ENCODE peak calls at places on chromosomes 4 and X, in nine cellular contexts. Q is AG10803, V is suprapubic skin, B is fibroblast of lung, G is ovary, J is adrenal gland, E is BJ, M is kidney epithelial cell, R is foreskin fibroblast. I is an unnamed sample.

GRCh38 chrX:49992809-49993208 is 70.4 kb downstream of the CLCN5 start:
- DNase-seq in M (no peak), J (no peak), E (no peak), Q (peak), B (no peak), R (no peak), G (no peak), V (no peak), I (no peak)

GRCh38 chr4:14237911-14238310 is 610.4 kb upstream of the BOD1L1 start:
- DNase-seq in J (no peak), R (no peak), E (no peak), M (no peak), G (no peak), B (peak), V (no peak), Q (no peak), I (no peak)

GRCh38 chrX:51852096-51852495 is 41.3 kb upstream of the MAGED1 start:
- DNase-seq in M (no peak), R (no peak), G (no peak), J (no peak), B (no peak), Q (no peak), E (no peak), V (no peak), I (no peak)

GRCh38 chr4:25913056-25913850 is 767 bp upstream of the SMIM20 start:
- DNase-seq in M (no peak), E (no peak), J (peak), G (peak), V (no peak), B (no peak), Q (peak), R (peak), I (no peak)

GRCh38 chr4:121073672-121074386 is 1.5 kb upstream of the NDNF start:
- DNase-seq in R (no peak), J (no peak), V (no peak), G (no peak), M (no peak), E (no peak), B (no peak), Q (no peak), I (no peak)

GRCh38 chr4:111174331-111174730 is 551.5 kb upstream of the PITX2 start:
- DNase-seq in J (no peak), E (no peak), M (no peak), G (no peak), Q (peak), V (no peak), B (no peak), R (no peak), I (no peak)

GRCh38 chr4:178205826-178206225 is 763.6 kb upstream of the AGA start:
- DNase-seq in J (no peak), R (no peak), E (no peak), M (no peak), V (no peak), G (no peak), B (no peak), Q (no peak), I (peak)

GRCh38 chr4:55753856-55754255 is 65.7 kb upstream of the EXOC1L start:
- DNase-seq in J (no peak), G (no peak), V (no peak), B (no peak), R (no peak), E (no peak), Q (no peak), M (no peak), I (no peak)

GRCh38 chr4:8266508-8266907 is 3.0 kb upstream of the HTRA3 start:
- DNase-seq in V (no peak), E (no peak), G (no peak), Q (no peak), B (no peak), R (no peak), J (no peak), M (no peak), I (no peak)

GRCh38 chr4:128517096-128517738 is 229.6 kb upstream of the PGRMC2 start:
- DNase-seq in Q (peak), E (no peak), M (no peak), G (no peak), R (peak), J (no peak), V (no peak), B (peak), I (no peak)

GRCh38 chrX:4978613-4979012 is 1250.1 kb downstream of the NLGN4X start:
- DNase-seq in E (no peak), G (no peak), M (no peak), V (no peak), B (no peak), J (no peak), R (no peak), Q (no peak), I (no peak)

GRCh38 chr4:43163101-43163792 is 270.7 kb downstream of the GRXCR1 start:
- DNase-seq in B (no peak), E (no peak), Q (no peak), M (no peak), R (no peak), G (no peak), V (no peak), J (no peak), I (no peak)

GRCh38 chr4:184279496-184280082 is 61.9 kb upstream of the ENPP6 start:
- DNase-seq in V (no peak), E (no peak), R (no peak), G (no peak), J (no peak), Q (no peak), B (no peak), M (no peak), I (no peak)

GRCh38 chr4:10019521-10020051 is 1.7 kb downstream of the SLC2A9 start:
- DNase-seq in V (peak), R (no peak), B (no peak), G (peak), J (peak), Q (no peak), E (no peak), M (no peak), I (no peak)

GRCh38 chr4:26791346-26791745 is 69.3 kb upstream of the STIM2 start:
- DNase-seq in G (no peak), J (no peak), E (no peak), R (no peak), M (no peak), V (no peak), B (no peak), Q (no peak), I (no peak)

GRCh38 chr4:117949621-117950020 is 84.7 kb upstream of the NDST3 start:
- DNase-seq in J (no peak), M (no peak), Q (no peak), R (no peak), E (no peak), V (no peak), B (no peak), G (no peak), I (no peak)

GRCh38 chr4:66609014-66609413 is 936.3 kb downstream of the CENPC start:
- DNase-seq in B (no peak), V (no peak), J (no peak), R (no peak), Q (no peak), E (no peak), M (no peak), G (no peak), I (no peak)

GRCh38 chrX:135973025-135973547 is 702 bp downstream of the MMGT1 start:
- DNase-seq in E (no peak), R (no peak), V (no peak), Q (peak), M (no peak), G (peak), J (no peak), B (peak), I (no peak)

GRCh38 chrX:130555341-130555740 is 153.6 kb downstream of the RBMX2 start:
- DNase-seq in B (no peak), G (no peak), V (no peak), J (no peak), R (peak), E (peak), Q (peak), M (no peak), I (no peak)

GRCh38 chrX:119763175-119763574 is 4.8 kb downstream of the SOWAHD start:
- DNase-seq in B (peak), J (no peak), M (peak), E (peak), G (no peak), R (peak), Q (peak), V (no peak), I (peak)

GRCh38 chr4:6327220-6327917 is 57.7 kb downstream of the WFS1 start:
- DNase-seq in Q (peak), J (peak), V (peak), G (peak), M (no peak), B (peak), E (no peak), R (peak), I (no peak)

GRCh38 chr4:78131403-78131802 is 74.3 kb downstream of the FRAS1 start:
- DNase-seq in G (no peak), V (no peak), M (no peak), E (peak), Q (peak), J (no peak), B (no peak), R (peak), I (no peak)

GRCh38 chrX:63739885-63740284 is 45.1 kb downstream of the ARHGEF9 start:
- DNase-seq in V (no peak), R (no peak), E (no peak), B (no peak), J (no peak), M (no peak), Q (no peak), G (no peak), I (no peak)

GRCh38 chr4:141458501-141458900 is 177.9 kb upstream of the IL15 start:
- DNase-seq in E (no peak), J (no peak), R (no peak), G (no peak), M (no peak), Q (no peak), B (peak), V (no peak), I (no peak)

GRCh38 chrX:132216806-132217202 is 2.4 kb downstream of the RAP2C start:
- DNase-seq in R (no peak), G (no peak), V (no peak), J (no peak), M (no peak), Q (peak), B (peak), E (no peak), I (no peak)

GRCh38 chr4:149176019-149176418 is 639.6 kb downstream of the IQCM start:
- DNase-seq in M (no peak), J (no peak), R (no peak), B (no peak), G (no peak), E (no peak), Q (no peak), V (no peak), I (no peak)

GRCh38 chr4:124953059-124953850 is 240.7 kb upstream of the ANKRD50 start:
- DNase-seq in V (no peak), G (no peak), Q (peak), B (peak), M (no peak), J (no peak), E (peak), R (peak), I (peak)

GRCh38 chr4:82905205-82905604 is 4.7 kb downstream of the THAP9 start:
- DNase-seq in G (no peak), J (no peak), R (no peak), B (no peak), E (no peak), V (no peak), M (no peak), Q (peak), I (no peak)

GRCh38 chr4:20878806-20879205 is 178.5 kb downstream of the PACRGL start:
- DNase-seq in V (no peak), B (no peak), J (no peak), M (no peak), Q (no peak), R (no peak), E (no peak), G (no peak), I (no peak)

GRCh38 chrX:73877687-73878086 is 314.7 kb downstream of the CHIC1 start:
- DNase-seq in R (no peak), M (peak), J (no peak), G (no peak), Q (no peak), E (no peak), V (no peak), B (no peak), I (no peak)

GRCh38 chrX:153568612-153569011 is 30.3 kb downstream of the CCNQ start:
- DNase-seq in Q (no peak), G (no peak), M (no peak), R (no peak), E (no peak), V (no peak), J (no peak), B (no peak), I (no peak)
- TF ChIP-seq CTCF in Q (no peak), G (no peak), M (no peak), R (no peak), E (no peak), V (no peak), J (no peak), B (no peak), I (no peak)

DNA sequence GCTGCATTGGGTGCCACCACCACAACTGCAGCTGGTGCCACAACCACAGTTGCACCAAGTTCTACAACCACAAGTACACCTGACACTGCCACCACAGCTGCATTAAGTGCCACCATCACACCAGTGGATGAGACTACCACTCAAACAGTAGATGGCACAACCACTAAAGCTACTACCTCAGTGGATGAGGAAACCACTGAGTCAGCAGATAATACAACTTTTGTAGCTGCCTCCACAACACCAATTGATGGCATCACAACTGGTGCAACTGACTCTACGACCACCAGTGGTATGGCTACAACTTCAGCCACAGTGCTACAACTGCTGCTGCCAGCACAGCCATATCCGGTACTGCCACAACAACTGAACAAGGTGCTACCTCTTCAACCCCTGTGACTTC is 35.1 kb upstream of the CABS1 start:
- DNase-seq in J (no peak), Q (no peak), G (no peak), M (no peak), B (no peak), V (no peak), E (no peak), R (no peak), I (no peak)
- H3K4me3 ChIP-seq in J (no peak), Q (no peak), G (no peak), M (no peak), B (no peak), V (no peak), E (no peak), R (no peak), I (no peak)

DNA sequence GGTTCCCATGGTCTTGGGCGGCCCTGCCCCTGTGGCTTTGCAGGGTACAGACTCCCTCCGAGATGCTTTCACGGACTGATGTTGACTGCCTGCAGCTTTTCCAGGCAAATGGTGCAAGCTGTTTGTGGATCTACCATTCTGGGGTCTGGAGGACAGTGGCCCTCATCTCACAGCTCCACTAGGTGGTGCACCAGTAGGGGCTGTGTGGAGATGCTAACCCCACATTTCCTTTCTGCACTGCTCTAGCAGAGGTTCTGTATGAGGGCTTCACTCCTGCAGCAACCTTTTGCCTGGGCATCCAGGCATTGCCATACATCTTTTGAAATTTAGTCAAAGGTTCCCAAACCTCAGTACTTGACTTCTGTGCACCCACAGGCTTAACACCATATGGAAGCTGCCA is 176.1 kb downstream of the DCAF12L1 start:
- DNase-seq in M (no peak), B (no peak), R (no peak), Q (no peak), G (no peak), V (no peak), J (no peak), E (no peak), I (no peak)
- TF ChIP-seq CTCF in M (no peak), B (no peak), R (no peak), Q (no peak), G (no peak), V (no peak), J (no peak), E (no peak), I (no peak)

DNA sequence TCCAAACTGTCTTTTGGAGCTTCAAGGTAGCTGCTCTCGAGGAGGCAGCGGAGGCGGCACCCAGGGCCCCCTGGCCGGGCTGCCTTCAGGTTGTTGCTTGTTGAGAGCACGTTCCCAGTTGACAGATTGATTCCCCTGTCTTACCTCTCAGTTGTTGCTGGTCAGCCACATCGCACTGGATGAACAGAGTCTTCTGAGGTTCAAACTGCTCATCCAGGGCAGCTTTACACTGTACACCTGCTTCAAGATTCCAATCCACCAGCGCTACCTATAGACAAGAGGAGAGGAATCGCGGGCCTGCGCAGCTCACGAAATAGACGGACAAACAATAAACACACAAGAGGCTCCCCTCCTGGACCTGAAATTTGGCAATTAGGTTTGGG is 497 bp downstream of the HPGD start:
- DNase-seq in V (no peak), Q (no peak), B (no peak), G (no peak), M (no peak), J (no peak), R (no peak), E (no peak), I (no peak)
- H3K4me3 ChIP-seq in V (peak), Q (peak), B (peak), G (peak), M (peak), J (peak), R (peak), E (peak), I (peak)

GRCh38 chr4:96974295-96974694 is 1134.4 kb downstream of the PDHA2 start:
- DNase-seq in E (no peak), V (no peak), G (no peak), B (no peak), M (no peak), Q (no peak), J (no peak), R (no peak), I (no peak)
- TF ChIP-seq CTCF in E (no peak), V (no peak), G (no peak), B (no peak), M (no peak), Q (no peak), J (no peak), R (no peak), I (no peak)

GRCh38 chrX:153828308-153828707 is 2.0 kb downstream of the PDZD4 start:
- DNase-seq in V (no peak), R (no peak), G (no peak), B (no peak), Q (no peak), E (no peak), J (no peak), M (no peak), I (no peak)

GRCh38 chrX:153828723-153829548 is 1.4 kb downstream of the PDZD4 start:
- DNase-seq in B (no peak), Q (peak), E (no peak), G (no peak), M (no peak), J (no peak), R (no peak), V (no peak), I (no peak)

GRCh38 chrX:153827903-153828302 is 2.4 kb downstream of the PDZD4 start:
- DNase-seq in M (no peak), G (no peak), R (no peak), Q (no peak), J (no peak), E (no peak), V (no peak), B (no peak), I (no peak)

GRCh38 chrX:153825042-153825441 is 5.3 kb downstream of the PDZD4 start:
- DNase-seq in G (no peak), V (no peak), J (no peak), M (no peak), Q (no peak), R (no peak), B (no peak), E (no peak), I (no peak)

GRCh38 chrX:153827016-153827415 is 3.3 kb downstream of the PDZD4 start:
- DNase-seq in B (no peak), V (no peak), R (no peak), Q (no peak), E (no peak), M (no peak), J (no peak), G (no peak), I (no peak)
- H3K4me3 ChIP-seq in B (no peak), V (no peak), R (no peak), Q (no peak), E (no peak), M (no peak), J (no peak), G (no peak), I (no peak)

DNA sequence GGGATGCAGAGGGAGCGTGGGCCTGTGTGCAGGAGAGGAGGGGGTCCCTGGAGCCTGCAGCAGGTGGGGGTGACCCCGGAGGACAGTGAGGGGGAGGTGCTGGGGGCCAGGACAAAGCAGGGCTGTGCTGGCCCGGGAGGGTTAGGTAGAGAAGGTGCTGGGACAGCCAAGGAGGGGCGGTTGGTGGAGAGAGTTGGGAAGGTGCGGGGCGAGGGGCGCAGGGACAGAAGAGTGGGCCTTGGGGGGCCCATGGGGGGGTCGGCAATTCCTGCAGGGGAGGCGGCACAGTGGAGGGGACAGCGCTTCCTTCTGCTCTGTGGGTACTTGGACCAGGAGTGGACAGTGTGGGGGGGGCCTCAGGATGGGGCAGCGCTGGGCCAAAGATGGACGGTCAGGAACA is 32.5 kb downstream of the LRPAP1 start:
- DNase-seq in E (no peak), M (no peak), G (no peak), V (no peak), J (no peak), B (no peak), Q (no peak), R (no peak), I (no peak)
- TF ChIP-seq CTCF in E (no peak), M (no peak), G (no peak), V (no peak), J (no peak), B (no peak), Q (no peak), R (no peak), I (no peak)

GRCh38 chrX:137550561-137551305 is 15.2 kb upstream of the ZIC3 start:
- DNase-seq in E (no peak), M (no peak), R (no peak), B (no peak), Q (no peak), G (no peak), J (no peak), V (no peak), I (no peak)
- H3K4me3 ChIP-seq in E (no peak), M (no peak), R (no peak), B (no peak), Q (no peak), G (no peak), J (no peak), V (peak), I (no peak)